ENCODE peak calls at places on chromosomes 13 and 19, in five cellular contexts. One of them, this sample, is unnamed.

GRCh38 chr19:19966862-19967261 is 66.1 kb downstream of the ZNF93 start:
- DNase-seq in neural progenitor cell: no peak
- DNase-seq in hepatocyte: no peak
- DNase-seq in PC-3: no peak
- DNase-seq in GM23338: peak
- DNase-seq in this sample: peak

GRCh38 chr19:58559275-58560006 is 1.0 kb upstream of the UBE2M start:
- DNase-seq in neural progenitor cell: peak
- DNase-seq in hepatocyte: peak
- DNase-seq in PC-3: peak
- DNase-seq in GM23338: peak
- DNase-seq in this sample: peak

GRCh38 chr13:112775791-112776279 is 86.0 kb downstream of the ATP11A start:
- DNase-seq in neural progenitor cell: peak
- DNase-seq in hepatocyte: no peak
- DNase-seq in PC-3: no peak
- DNase-seq in GM23338: no peak
- DNase-seq in this sample: no peak

GRCh38 chr13:98532254-98532653 is 44.7 kb downstream of the STK24 start:
- DNase-seq in neural progenitor cell: no peak
- DNase-seq in hepatocyte: no peak
- DNase-seq in PC-3: no peak
- DNase-seq in GM23338: no peak
- DNase-seq in this sample: no peak

GRCh38 chr13:34466301-34466700 is 475.8 kb upstream of the NBEA start:
- DNase-seq in neural progenitor cell: no peak
- DNase-seq in hepatocyte: no peak
- DNase-seq in PC-3: peak
- DNase-seq in GM23338: no peak
- DNase-seq in this sample: no peak

GRCh38 chr13:21011378-21011777 is 50.0 kb downstream of the LATS2 start:
- DNase-seq in neural progenitor cell: no peak
- DNase-seq in hepatocyte: no peak
- DNase-seq in PC-3: no peak
- DNase-seq in GM23338: no peak
- DNase-seq in this sample: no peak

GRCh38 chr19:11324079-11324661 is 15.3 kb downstream of the RAB3D start:
- DNase-seq in neural progenitor cell: no peak
- DNase-seq in hepatocyte: peak
- DNase-seq in PC-3: peak
- DNase-seq in GM23338: no peak
- DNase-seq in this sample: peak

GRCh38 chr13:20130012-20130411 is 30.8 kb downstream of the GJA3 start:
- DNase-seq in neural progenitor cell: no peak
- DNase-seq in hepatocyte: no peak
- DNase-seq in PC-3: no peak
- DNase-seq in GM23338: no peak
- DNase-seq in this sample: no peak

GRCh38 chr13:50740052-50740741 is 103.3 kb downstream of the DLEU7 start:
- DNase-seq in neural progenitor cell: no peak
- DNase-seq in hepatocyte: no peak
- DNase-seq in PC-3: no peak
- DNase-seq in GM23338: no peak
- DNase-seq in this sample: no peak

GRCh38 chr19:33411621-33412180 is 38.2 kb downstream of the CEBPG start:
- DNase-seq in neural progenitor cell: no peak
- DNase-seq in hepatocyte: no peak
- DNase-seq in PC-3: no peak
- DNase-seq in GM23338: no peak
- DNase-seq in this sample: no peak

GRCh38 chr13:40233731-40234195 is 432.7 kb downstream of the FOXO1 start:
- DNase-seq in neural progenitor cell: no peak
- DNase-seq in hepatocyte: no peak
- DNase-seq in PC-3: no peak
- DNase-seq in GM23338: no peak
- DNase-seq in this sample: no peak

GRCh38 chr13:28273919-28274318 is 135.6 kb downstream of the PAN3 start:
- DNase-seq in neural progenitor cell: peak
- DNase-seq in hepatocyte: no peak
- DNase-seq in PC-3: no peak
- DNase-seq in GM23338: peak
- DNase-seq in this sample: peak

GRCh38 chr19:35076657-35077056 is 35.1 kb downstream of the HPN start:
- DNase-seq in neural progenitor cell: no peak
- DNase-seq in hepatocyte: no peak
- DNase-seq in PC-3: no peak
- DNase-seq in GM23338: no peak
- DNase-seq in this sample: peak

GRCh38 chr19:18023596-18024212 is 15.7 kb downstream of the ARRDC2 start:
- DNase-seq in neural progenitor cell: no peak
- DNase-seq in hepatocyte: no peak
- DNase-seq in PC-3: no peak
- DNase-seq in GM23338: no peak
- DNase-seq in this sample: peak

GRCh38 chr13:41700790-41701310 is 243.5 kb downstream of the RGCC start:
- DNase-seq in neural progenitor cell: no peak
- DNase-seq in hepatocyte: peak
- DNase-seq in PC-3: peak
- DNase-seq in GM23338: no peak
- DNase-seq in this sample: no peak

GRCh38 chr19:45117167-45117594 is 24.2 kb downstream of the PPP1R37 start:
- DNase-seq in neural progenitor cell: peak
- DNase-seq in hepatocyte: peak
- DNase-seq in PC-3: no peak
- DNase-seq in GM23338: no peak
- DNase-seq in this sample: peak

GRCh38 chr13:111658150-111659100 is 338.0 kb downstream of the TEX29 start:
- DNase-seq in neural progenitor cell: peak
- DNase-seq in hepatocyte: peak
- DNase-seq in PC-3: no peak
- DNase-seq in GM23338: peak
- DNase-seq in this sample: no peak

GRCh38 chr13:35881360-35881759 is 249.8 kb downstream of the DCLK1 start:
- DNase-seq in neural progenitor cell: no peak
- DNase-seq in hepatocyte: no peak
- DNase-seq in PC-3: no peak
- DNase-seq in GM23338: no peak
- DNase-seq in this sample: no peak

DNA sequence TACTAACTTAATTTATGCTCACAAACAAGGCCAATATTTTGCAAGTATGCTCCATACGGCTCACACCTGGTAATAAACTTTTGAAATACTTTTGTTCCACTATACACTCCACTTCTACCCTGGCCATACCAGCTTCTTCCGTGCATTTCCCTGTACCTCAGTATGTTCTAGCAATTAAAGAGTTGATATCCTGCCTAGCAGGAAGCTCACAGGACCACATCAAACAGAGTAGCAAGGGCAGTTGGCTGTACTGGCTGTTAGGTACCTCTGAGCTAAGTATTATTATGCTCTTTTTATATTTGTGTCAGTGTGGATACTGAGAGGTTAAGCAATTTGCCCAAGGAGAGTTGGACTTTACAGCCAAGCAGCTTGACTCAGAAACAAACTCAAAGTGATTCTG is 257.7 kb downstream of the SLITRK6 start:
- DNase-seq in neural progenitor cell: no peak
- DNase-seq in hepatocyte: no peak
- DNase-seq in PC-3: no peak
- DNase-seq in GM23338: no peak
- DNase-seq in this sample: peak
- TF ChIP-seq EZH2phosphoT487 in neural progenitor cell: no peak
- TF ChIP-seq EZH2phosphoT487 in hepatocyte: no peak
- TF ChIP-seq EZH2phosphoT487 in PC-3: no peak
- TF ChIP-seq EZH2phosphoT487 in GM23338: no peak
- TF ChIP-seq EZH2phosphoT487 in this sample: no peak

GRCh38 chr13:90393408-90393807 is 954.1 kb upstream of the MIR17HG start:
- DNase-seq in neural progenitor cell: no peak
- DNase-seq in hepatocyte: no peak
- DNase-seq in PC-3: no peak
- DNase-seq in GM23338: no peak
- DNase-seq in this sample: no peak
- H3K27ac ChIP-seq in neural progenitor cell: no peak
- H3K27ac ChIP-seq in hepatocyte: no peak
- H3K27ac ChIP-seq in PC-3: no peak
- H3K27ac ChIP-seq in GM23338: no peak
- H3K27ac ChIP-seq in this sample: no peak

GRCh38 chr19:40379446-40380198 is 10.4 kb downstream of the HIPK4 start:
- DNase-seq in neural progenitor cell: no peak
- DNase-seq in hepatocyte: no peak
- DNase-seq in PC-3: no peak
- DNase-seq in GM23338: no peak
- DNase-seq in this sample: no peak

GRCh38 chr19:40378509-40378908 is 11.5 kb downstream of the HIPK4 start:
- DNase-seq in neural progenitor cell: no peak
- DNase-seq in hepatocyte: no peak
- DNase-seq in PC-3: no peak
- DNase-seq in GM23338: no peak
- DNase-seq in this sample: peak

GRCh38 chr19:40380199-40381037 is 9.6 kb downstream of the HIPK4 start:
- DNase-seq in neural progenitor cell: no peak
- DNase-seq in hepatocyte: no peak
- DNase-seq in PC-3: no peak
- DNase-seq in GM23338: no peak
- DNase-seq in this sample: no peak

GRCh38 chr19:40383668-40384248 is 6.2 kb downstream of the HIPK4 start:
- DNase-seq in neural progenitor cell: no peak
- DNase-seq in hepatocyte: no peak
- DNase-seq in PC-3: no peak
- DNase-seq in GM23338: peak
- DNase-seq in this sample: no peak

DNA sequence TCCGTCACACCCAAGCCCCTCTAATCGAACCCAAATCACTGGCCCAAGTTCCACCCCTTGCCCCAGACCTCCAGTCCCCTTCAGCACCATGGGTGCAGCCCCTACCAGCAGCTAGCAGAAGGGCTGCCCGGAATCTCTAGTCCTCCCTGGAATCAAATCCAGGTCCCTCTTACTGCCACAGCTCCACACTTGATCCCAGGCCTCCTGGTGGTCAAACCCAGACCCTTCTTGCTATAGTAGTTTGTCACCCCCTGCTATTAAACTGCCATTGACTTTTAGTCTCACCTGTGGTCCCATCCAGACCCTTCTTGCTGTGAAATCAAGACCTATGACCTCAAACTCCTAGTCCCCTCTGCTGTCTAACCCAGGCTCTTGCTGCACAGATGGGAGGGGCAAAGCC is 8.7 kb downstream of the HIPK4 start:
- DNase-seq in neural progenitor cell: no peak
- DNase-seq in hepatocyte: no peak
- DNase-seq in PC-3: no peak
- DNase-seq in GM23338: peak
- DNase-seq in this sample: no peak
- TF ChIP-seq CTCF in neural progenitor cell: no peak
- TF ChIP-seq CTCF in hepatocyte: no peak
- TF ChIP-seq CTCF in PC-3: no peak
- TF ChIP-seq CTCF in GM23338: peak
- TF ChIP-seq CTCF in this sample: peak

DNA sequence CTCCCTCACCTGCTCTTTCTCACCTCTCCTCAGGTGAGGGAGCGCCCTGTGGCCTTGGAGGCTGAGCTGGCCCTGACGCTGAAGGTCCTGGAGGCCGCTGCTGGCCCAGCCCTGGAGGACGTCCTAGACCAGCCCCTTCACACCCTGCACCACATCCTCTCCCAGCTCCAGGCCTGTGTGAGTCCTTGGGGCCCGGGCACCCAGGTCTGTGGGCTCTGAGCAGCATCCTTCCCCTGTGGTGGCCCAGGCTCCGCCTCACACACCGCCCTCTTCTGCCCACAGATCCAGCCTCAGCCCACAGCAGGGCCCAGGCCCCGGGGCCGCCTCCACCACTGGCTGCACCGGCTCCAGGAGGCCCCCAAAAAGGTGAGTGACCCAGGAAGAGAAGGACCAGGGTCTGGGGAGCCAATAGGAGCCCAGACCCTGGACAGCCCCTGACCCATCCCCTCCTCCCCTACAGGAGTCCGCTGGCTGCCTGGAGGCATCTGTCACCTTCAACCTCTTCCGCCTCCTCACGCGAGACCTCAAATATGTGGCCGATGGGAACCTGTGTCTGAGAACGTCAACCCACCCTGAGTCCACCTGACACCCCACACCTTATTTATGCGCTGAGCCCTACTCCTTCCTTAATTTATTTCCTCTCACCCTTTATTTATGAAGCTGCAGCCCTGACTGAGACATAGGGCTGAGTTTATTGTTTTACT is 1.9 kb downstream of the IFNL1 start:
- DNase-seq in neural progenitor cell: no peak
- DNase-seq in hepatocyte: no peak
- DNase-seq in PC-3: no peak
- DNase-seq in GM23338: no peak
- DNase-seq in this sample: no peak
- TF ChIP-seq EZH2phosphoT487 in neural progenitor cell: no peak
- TF ChIP-seq EZH2phosphoT487 in hepatocyte: no peak
- TF ChIP-seq EZH2phosphoT487 in PC-3: no peak
- TF ChIP-seq EZH2phosphoT487 in GM23338: no peak
- TF ChIP-seq EZH2phosphoT487 in this sample: no peak

GRCh38 chr13:73070451-73070850 is 11.6 kb downstream of the KLF5 start:
- DNase-seq in neural progenitor cell: no peak
- DNase-seq in hepatocyte: no peak
- DNase-seq in PC-3: no peak
- DNase-seq in GM23338: no peak
- DNase-seq in this sample: no peak
- H3K27ac ChIP-seq in neural progenitor cell: no peak
- H3K27ac ChIP-seq in hepatocyte: peak
- H3K27ac ChIP-seq in PC-3: no peak
- H3K27ac ChIP-seq in GM23338: no peak
- H3K27ac ChIP-seq in this sample: no peak

GRCh38 chr19:3073931-3074595 is 11.8 kb upstream of the TLE5 start:
- DNase-seq in neural progenitor cell: no peak
- DNase-seq in hepatocyte: no peak
- DNase-seq in PC-3: no peak
- DNase-seq in GM23338: peak
- DNase-seq in this sample: peak
- TF ChIP-seq CTCF in neural progenitor cell: no peak
- TF ChIP-seq CTCF in hepatocyte: no peak
- TF ChIP-seq CTCF in PC-3: no peak
- TF ChIP-seq CTCF in GM23338: peak
- TF ChIP-seq CTCF in this sample: peak

GRCh38 chr13:80047406-80047805 is 293.5 kb downstream of the SPRY2 start:
- DNase-seq in neural progenitor cell: no peak
- DNase-seq in hepatocyte: no peak
- DNase-seq in PC-3: peak
- DNase-seq in GM23338: no peak
- DNase-seq in this sample: no peak
- TF ChIP-seq EZH2phosphoT487 in neural progenitor cell: no peak
- TF ChIP-seq EZH2phosphoT487 in hepatocyte: no peak
- TF ChIP-seq EZH2phosphoT487 in PC-3: no peak
- TF ChIP-seq EZH2phosphoT487 in GM23338: no peak
- TF ChIP-seq EZH2phosphoT487 in this sample: no peak

This sample was measured in OCI-LY7.